ENCODE peak calls at places on chromosomes 12 and 14, in six cellular contexts. B is IMR-90, A is neuronal stem cell, W is trophoblast cell, C is mesendoderm, P is mesenchymal stem cell. U is an unnamed sample.
A peak's percentile ranks its signal among the peaks of the same experiment; 100 is the strongest.

GRCh38 chr12:15230751-15231150 is 9.5 kb upstream of the RERG start:
- DNase-seq in B (no peak), A (no peak), W (no peak), C (no peak), P (no peak), U (no peak)

GRCh38 chr12:52452101-52452500 is at the start of gene KRT6B:
- DNase-seq in B (no peak), A (no peak), W (peak; percentile 19), C (no peak), P (no peak), U (no peak)

GRCh38 chr14:33835677-33836076 is 115.2 kb downstream of the EGLN3 start:
- DNase-seq in B (no peak), A (no peak), W (no peak), C (no peak), P (no peak), U (no peak)

GRCh38 chr12:119859241-119859640 is 17.9 kb downstream of the CIT start:
- DNase-seq in B (no peak), A (no peak), W (peak; percentile 92), C (no peak), P (no peak), U (no peak)

GRCh38 chr14:42541535-42542001 is 934.9 kb downstream of the LRFN5 start:
- DNase-seq in B (peak; percentile 69), A (no peak), W (no peak), C (no peak), P (peak; percentile 52), U (no peak)

GRCh38 chr14:74571901-74572828 is 39.9 kb downstream of the LTBP2 start:
- DNase-seq in B (peak; percentile 100), A (no peak), W (peak; percentile 97), C (no peak), P (peak; percentile 100), U (no peak)

GRCh38 chr14:92531151-92531873 is 17.7 kb downstream of the RIN3 start:
- DNase-seq in B (no peak), A (no peak), W (peak; percentile 37), C (no peak), P (no peak), U (no peak)

GRCh38 chr12:50402270-50403000 is 1.8 kb downstream of the LARP4 start:
- DNase-seq in B (no peak), A (no peak), W (peak; percentile 8), C (peak; percentile 47), P (peak; percentile 18), U (no peak)

GRCh38 chr12:104667139-104667538 is 210.4 kb downstream of the CHST11 start:
- DNase-seq in B (peak; percentile 14), A (no peak), W (peak; percentile 63), C (no peak), P (peak; percentile 73), U (no peak)

GRCh38 chr12:62123721-62124203 is 136.4 kb upstream of the USP15 start:
- DNase-seq in B (peak; percentile 56), A (peak; percentile 30), W (peak; percentile 66), C (peak; percentile 76), P (peak; percentile 48), U (no peak)

GRCh38 chr14:80095623-80096022 is 115.7 kb downstream of the DIO2 start:
- DNase-seq in B (peak; percentile 85), A (no peak), W (peak; percentile 100), C (no peak), P (peak; percentile 15), U (no peak)

GRCh38 chr14:61528591-61529021 is 166.7 kb upstream of the HIF1A start:
- DNase-seq in B (peak; percentile 98), A (no peak), W (peak; percentile 61), C (no peak), P (peak; percentile 94), U (no peak)

GRCh38 chr14:81219210-81219820 is 1.4 kb downstream of the GTF2A1 start:
- DNase-seq in B (peak; percentile 98), A (peak; percentile 90), W (peak; percentile 95), C (peak; percentile 99), P (peak; percentile 99), U (peak; percentile 90)
- H2BK5ac ChIP-seq in B (peak overlapping the region; percentile 79), A (peak overlapping the region; percentile 47), W (peak overlapping the region; percentile 28), C (peak overlapping the region; percentile 3), P (peak overlapping the region; percentile 94), U (peak overlapping the region; percentile 2)

DNA sequence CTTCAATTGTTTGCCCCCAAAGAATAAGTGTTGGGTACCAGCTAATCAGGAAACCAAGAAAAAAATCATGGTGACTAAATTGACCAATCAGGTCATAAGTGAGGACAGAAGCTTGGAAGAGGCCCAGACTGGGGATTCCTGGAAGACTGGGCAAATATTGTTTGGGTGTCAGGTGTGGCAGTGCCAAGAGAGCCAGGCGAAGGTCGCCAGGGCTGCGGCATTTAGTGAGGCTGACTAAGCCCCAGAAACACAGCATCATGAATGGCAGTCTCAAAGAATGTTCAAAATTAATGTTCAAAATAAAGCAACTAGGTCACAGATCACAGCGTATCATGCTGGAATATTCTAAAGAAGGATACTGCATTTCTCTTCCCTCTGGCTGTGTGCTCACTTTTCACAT is 85.2 kb upstream of the OVCH1 start:
- DNase-seq in B (no peak), A (no peak), W (no peak), C (no peak), P (no peak), U (no peak)
- H3K4me3 ChIP-seq in B (no peak overlapping the region), A (no peak overlapping the region), W (no peak overlapping the region), C (no peak overlapping the region), P (no peak overlapping the region), U (no peak overlapping the region)

GRCh38 chr14:100375963-100376735 is 53.0 kb downstream of the SLC25A47 start:
- DNase-seq in B (peak; percentile 95), A (peak; percentile 94), W (peak; percentile 98), C (peak; percentile 98), P (peak; percentile 98), U (peak; percentile 95)
- H2BK5ac ChIP-seq in B (peak within 1 kb of the TSS; percentile 86), A (peak within 1 kb of the TSS; percentile 47), W (peak within 1 kb of the TSS; percentile 45), C (peak within 1 kb of the TSS; percentile 26), P (peak within 1 kb of the TSS; percentile 91), U (peak within 1 kb of the TSS; percentile 97)

GRCh38 chr12:122045262-122045661 is 23.6 kb downstream of the BCL7A start:
- DNase-seq in B (no peak), A (no peak), W (no peak), C (peak; percentile 46), P (no peak), U (no peak)
- H3K4me3 ChIP-seq in B (no peak overlapping the region), A (no peak overlapping the region), W (no peak overlapping the region), C (no peak overlapping the region), P (no peak overlapping the region), U (no peak overlapping the region)

GRCh38 chr14:100691395-100692025 is 35.2 kb upstream of the DLK1 start:
- DNase-seq in B (no peak), A (no peak), W (no peak), C (no peak), P (no peak), U (no peak)
- H2BK5ac ChIP-seq in B (peak overlapping the region; percentile 27), A (no peak overlapping the region), W (no peak overlapping the region), C (no peak overlapping the region), P (no peak overlapping the region), U (no peak overlapping the region)

U was measured in H1.